ENCODE peak calls at places on chromosomes 7 and 10, in five cellular contexts. M, D, T, S and Z are unnamed samples. For H3K4me1 and H3K9me3, the result is how much of the 10 kb centered on the place peaks cover.

GRCh38 chr7:155604504-155604997 is 39.9 kb upstream of the RBM33 start:
- DNase-seq in M (no peak), D (no peak), T (no peak), S (no peak), Z (no peak)

GRCh38 chr10:125014086-125014830 is 72.3 kb downstream of the ZRANB1 start:
- DNase-seq in M (no peak), D (no peak), T (no peak), S (peak), Z (no peak)

GRCh38 chr7:18762189-18762588 is 266.6 kb downstream of the HDAC9 start:
- DNase-seq in M (no peak), D (peak), T (no peak), S (no peak), Z (no peak)

GRCh38 chr10:12214763-12215218 is 18.8 kb downstream of the CDC123 start:
- DNase-seq in M (peak), D (peak), T (peak), S (no peak), Z (no peak)

GRCh38 chr10:28965937-28966336 is 288.6 kb downstream of the BAMBI start:
- DNase-seq in M (no peak), D (no peak), T (no peak), S (no peak), Z (no peak)

GRCh38 chr10:61139230-61139928 is 195.4 kb upstream of the RHOBTB1 start:
- DNase-seq in M (no peak), D (peak), T (no peak), S (no peak), Z (no peak)

GRCh38 chr10:127872011-127872741 is 20.6 kb downstream of the CLRN3 start:
- DNase-seq in M (no peak), D (peak), T (no peak), S (peak), Z (no peak)

GRCh38 chr10:99532687-99533495 is at the start of gene NKX2-3:
- DNase-seq in M (peak), D (peak), T (peak), S (peak), Z (peak)

GRCh38 chr7:136050462-136050847 is 73.3 kb upstream of the MTPN start:
- DNase-seq in M (no peak), D (no peak), T (no peak), S (no peak), Z (no peak)

DNA sequence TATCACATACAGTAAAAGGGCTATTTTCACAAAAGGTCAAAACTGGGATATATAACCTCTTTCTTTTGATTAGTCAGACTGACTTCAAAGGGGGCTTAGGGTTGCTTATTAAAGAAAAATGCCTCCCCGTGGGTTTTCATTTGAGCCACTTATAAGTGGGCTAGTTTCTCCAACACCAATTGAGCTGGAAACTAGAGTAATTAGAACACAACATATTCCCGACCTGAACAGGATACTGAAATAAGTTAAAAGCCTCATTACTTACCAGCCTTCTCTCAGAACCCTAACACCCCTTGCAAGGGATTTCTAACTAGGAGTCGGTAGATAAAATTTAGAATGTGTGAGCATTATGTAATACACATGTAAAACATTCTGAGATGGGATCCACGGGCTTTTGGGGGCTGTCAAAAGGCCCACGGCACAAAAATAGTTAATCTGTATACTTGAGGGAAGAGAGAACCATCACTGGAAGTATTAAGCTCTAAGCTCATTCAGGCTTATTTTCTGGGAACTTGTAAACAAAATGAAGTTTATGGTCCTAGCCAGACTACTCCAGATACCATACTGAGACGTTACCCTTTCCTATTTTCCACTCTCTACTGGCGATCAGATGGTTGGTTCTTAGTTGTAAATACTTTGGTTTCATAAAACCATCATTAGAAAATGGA is 29.3 kb upstream of the KMT2E start:
- DNase-seq in M (no peak), D (no peak), T (no peak), S (no peak), Z (no peak)
- H3K4me1 ChIP-seq in M (under half), D (half or more), T (under half), S (under half), Z (under half)

DNA sequence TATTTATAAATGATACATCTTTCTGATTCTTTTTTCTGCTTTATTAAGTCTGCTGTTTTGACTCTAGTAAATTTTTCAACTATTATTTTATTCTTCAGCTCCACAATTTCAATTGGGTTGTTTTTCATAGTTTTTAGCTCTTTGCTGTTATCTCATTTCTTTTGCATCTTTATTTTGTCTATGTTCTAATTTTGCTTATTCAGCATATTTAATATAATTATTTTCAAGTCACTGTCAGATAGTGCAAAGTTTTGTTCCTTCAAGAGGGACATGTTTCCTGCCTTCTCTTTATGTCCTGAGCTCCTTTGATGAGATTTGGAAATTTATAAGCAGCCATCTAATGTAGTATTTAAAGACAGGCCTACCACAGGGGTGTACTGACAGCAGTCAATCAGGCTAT is 131.5 kb upstream of the ZNF722 start:
- DNase-seq in M (no peak), D (no peak), T (no peak), S (no peak), Z (no peak)
- H3K9me3 ChIP-seq in M (under half), D (under half), T (under half), S (under half), Z (half or more)

DNA sequence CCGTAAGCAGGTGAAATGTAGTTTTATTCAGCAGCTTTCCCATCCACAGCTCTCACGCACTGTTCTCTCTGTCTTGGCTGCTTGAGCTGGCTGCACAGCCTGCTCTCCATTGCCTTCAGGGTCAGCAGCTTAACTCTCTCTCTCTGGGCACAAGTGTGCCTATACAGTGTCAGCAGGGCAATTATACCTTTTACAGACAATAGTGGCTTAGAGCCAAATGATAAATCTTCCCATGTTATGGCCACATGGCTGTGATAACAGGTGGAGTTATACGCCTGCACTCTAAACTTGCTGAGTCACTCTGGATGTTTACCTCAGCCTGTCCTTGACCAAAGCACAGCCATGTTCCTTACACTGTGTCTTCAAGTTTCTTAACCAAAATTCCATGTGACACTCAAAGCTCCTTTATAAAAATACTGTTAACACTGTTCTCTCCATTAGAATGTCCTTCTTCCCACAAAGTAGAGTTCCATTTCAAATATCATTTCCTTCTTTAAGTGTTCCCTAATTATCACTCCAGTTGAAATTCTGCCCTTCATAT is 6.1 kb downstream of the RNF133 start:
- DNase-seq in M (peak), D (no peak), T (no peak), S (no peak), Z (peak)
- H3K4me1 ChIP-seq in M (under half), D (under half), T (under half), S (under half), Z (under half)

DNA sequence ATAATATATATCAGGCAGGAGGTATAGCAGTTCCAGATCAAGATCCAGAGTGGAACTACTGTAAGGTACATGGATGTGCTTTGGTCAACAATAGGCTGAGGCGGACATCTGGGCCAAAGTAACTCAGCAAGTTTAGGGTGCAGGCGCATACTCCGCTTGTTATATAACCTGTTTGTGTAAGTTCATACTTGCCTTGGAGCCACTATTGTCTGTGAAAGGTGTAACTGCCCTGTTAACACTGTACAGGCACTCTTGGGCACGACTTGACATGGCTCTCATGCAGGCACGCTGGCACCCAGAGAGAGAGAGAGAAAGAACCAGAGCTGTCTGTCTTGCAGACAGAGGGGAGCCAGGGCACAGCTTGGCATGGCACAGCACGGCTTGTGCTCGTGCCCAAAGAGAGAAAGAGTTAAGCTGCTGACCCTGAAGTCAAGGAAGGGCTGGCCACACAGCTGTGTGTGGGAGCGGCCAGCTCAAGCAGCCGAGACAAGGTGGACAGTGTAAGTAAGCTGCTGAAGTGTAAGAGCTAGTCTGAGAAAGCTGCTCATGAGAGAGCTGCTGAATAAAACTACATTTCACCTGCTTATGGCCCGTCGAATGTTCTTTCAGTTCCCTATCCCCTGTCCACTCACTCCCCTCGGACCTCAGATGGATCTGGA is 47.8 kb upstream of the KAT6B start:
- DNase-seq in M (no peak), D (no peak), T (no peak), S (no peak), Z (no peak)
- H3K9me3 ChIP-seq in M (under half), D (under half), T (under half), S (under half), Z (half or more)

GRCh38 chr10:73892314-73893080 is 18.1 kb upstream of the CAMK2G start:
- DNase-seq in M (peak), D (peak), T (no peak), S (no peak), Z (no peak)
- H3K4me1 ChIP-seq in M (half or more), D (half or more), T (under half), S (under half), Z (under half)

GRCh38 chr7:21011153-21011552 is 224.5 kb upstream of the SP8 start:
- DNase-seq in M (no peak), D (no peak), T (no peak), S (no peak), Z (no peak)
- H3K9me3 ChIP-seq in M (under half), D (under half), T (under half), S (under half), Z (under half)